ENCODE peak calls at places on chromosomes 7 and 10, in seven cellular contexts. F, I, H, D, E, P and R are unnamed samples.

GRCh38 chr7:47128719-47129118 is 453.2 kb downstream of the TNS3 start:
- DNase-seq in D (no peak), P (no peak), E (no peak), H (no peak), F (no peak), I (no peak), R (peak)

GRCh38 chr10:102813734-102814455 is 23.3 kb downstream of the CYP17A1 start:
- DNase-seq in D (no peak), E (no peak), H (no peak), F (peak), I (no peak), P (peak), R (peak)

GRCh38 chr7:127107601-127108007 is 145.1 kb downstream of the GRM8 start:
- DNase-seq in H (no peak), F (peak), P (peak), D (peak), E (peak), I (no peak), R (peak)

GRCh38 chr7:158778476-158778875 is 50.8 kb downstream of the ESYT2 start:
- DNase-seq in F (no peak), P (no peak), D (peak), H (no peak), I (no peak), E (peak), R (peak)

GRCh38 chr10:14547826-14548225 is 217.1 kb upstream of the FRMD4A start:
- DNase-seq in D (no peak), I (no peak), P (no peak), E (no peak), F (peak), H (no peak), R (no peak)

GRCh38 chr10:24579448-24579847 is 144.2 kb downstream of the ARHGAP21 start:
- DNase-seq in P (no peak), F (no peak), E (no peak), D (no peak), H (no peak), I (no peak), R (no peak)

GRCh38 chr7:45988405-45989057 is 67.5 kb upstream of the IGFBP3 start:
- DNase-seq in E (no peak), D (no peak), F (no peak), H (no peak), P (no peak), I (no peak), R (no peak)

GRCh38 chr7:17991866-17992648 is 35.6 kb downstream of the PRPS1L1 start:
- DNase-seq in F (no peak), P (no peak), E (no peak), I (no peak), D (peak), H (no peak), R (no peak)

GRCh38 chr7:121020652-121021051 is 32.1 kb downstream of the CPED1 start:
- DNase-seq in H (no peak), D (peak), F (no peak), I (no peak), P (peak), E (no peak), R (peak)

GRCh38 chr10:4984971-4985594 is 18.6 kb downstream of the AKR1C2 start:
- DNase-seq in P (peak), F (no peak), I (no peak), E (no peak), D (peak), H (no peak), R (peak)

GRCh38 chr7:158043461-158044155 is 544.0 kb downstream of the PTPRN2 start:
- DNase-seq in H (no peak), P (no peak), I (no peak), F (no peak), E (no peak), D (no peak), R (no peak)

GRCh38 chr10:90862908-90863514 is 5.2 kb upstream of the HTR7 start:
- DNase-seq in P (peak), I (no peak), D (peak), E (no peak), H (no peak), F (no peak), R (peak)

GRCh38 chr7:29565634-29565981 is 2.0 kb downstream of the PRR15 start:
- DNase-seq in P (no peak), H (no peak), I (no peak), E (no peak), D (peak), F (no peak), R (no peak)

GRCh38 chr7:128103498-128104108 is 72.4 kb upstream of the LRRC4 start:
- DNase-seq in F (no peak), I (no peak), D (peak), H (no peak), E (no peak), P (peak), R (peak)

GRCh38 chr7:95630702-95631458 is 34.6 kb upstream of the PDK4 start:
- DNase-seq in E (no peak), P (peak), I (no peak), D (no peak), H (no peak), F (no peak), R (peak)

GRCh38 chr7:129385598-129385997 is 48.6 kb upstream of the STRIP2 start:
- DNase-seq in E (no peak), P (no peak), I (no peak), F (no peak), H (no peak), D (no peak), R (no peak)

GRCh38 chr10:27695704-27696103 is 49.9 kb downstream of the MKX start:
- DNase-seq in E (no peak), I (no peak), F (no peak), P (no peak), D (no peak), H (no peak), R (peak)

GRCh38 chr7:97401398-97401797 is 283.9 kb downstream of the SDHAF3 start:
- DNase-seq in I (no peak), H (no peak), P (peak), F (no peak), D (no peak), E (no peak), R (no peak)

DNA sequence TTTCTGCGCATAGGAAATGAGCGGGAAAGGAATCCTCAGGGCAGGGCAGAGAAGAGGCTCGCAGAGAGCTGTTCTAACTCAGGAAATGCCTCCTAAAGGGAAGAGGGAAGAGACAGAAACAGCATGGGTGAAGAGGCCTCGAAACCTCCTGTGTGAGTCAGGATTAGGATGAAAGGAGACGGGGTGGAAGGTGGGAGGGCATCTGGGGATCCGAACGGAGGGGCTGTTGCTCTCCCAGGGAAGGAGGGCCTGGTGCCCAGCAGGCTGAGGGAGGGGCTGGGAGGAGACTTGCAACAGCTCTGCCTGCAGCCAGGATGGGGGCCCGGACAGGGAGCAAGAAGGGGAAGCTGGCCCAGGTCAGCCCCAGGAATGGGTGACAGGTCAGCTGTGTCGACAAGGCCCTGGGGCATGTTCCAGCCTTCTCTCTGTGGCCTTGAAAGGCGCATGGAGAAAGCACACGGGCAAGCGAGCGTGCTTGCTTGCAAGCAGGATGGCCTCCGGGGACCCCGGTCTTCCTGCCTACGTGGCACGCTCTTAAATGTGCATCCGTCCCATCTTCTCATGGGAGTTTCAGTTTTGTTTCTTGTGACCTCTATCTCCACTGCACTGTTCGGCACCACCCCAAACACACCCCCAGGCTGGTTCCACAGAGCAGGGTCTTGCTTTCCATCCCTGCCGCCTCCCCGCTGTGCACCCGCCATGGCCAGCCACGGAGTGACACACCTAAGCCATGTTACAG is 63.5 kb downstream of the HIPK2 start:
- DNase-seq in P (no peak), D (no peak), I (no peak), E (no peak), F (no peak), H (no peak), R (no peak)
- H3K4me3 ChIP-seq in P (no peak), D (no peak), I (no peak), E (no peak), F (no peak), H (no peak), R (no peak)

GRCh38 chr7:143372070-143372469 is 9.1 kb upstream of the ZYX start:
- DNase-seq in I (no peak), F (no peak), P (peak), H (no peak), E (no peak), D (peak), R (no peak)
- TF ChIP-seq CTCF in I (no peak), F (peak), P (no peak), H (no peak), E (no peak), D (no peak), R (no peak)

GRCh38 chr10:69278446-69278963 is at the start of gene HK1:
- DNase-seq in F (no peak), I (no peak), D (no peak), P (peak), E (no peak), H (no peak), R (peak)
- H3K4me3 ChIP-seq in F (no peak), I (no peak), D (no peak), P (no peak), E (no peak), H (no peak), R (no peak)

GRCh38 chr7:143005632-143006260 is 21.2 kb downstream of the OR9A2 start:
- DNase-seq in D (no peak), F (no peak), H (no peak), E (no peak), I (no peak), P (no peak), R (no peak)

GRCh38 chr7:143002856-143003255 is 24.1 kb downstream of the OR9A2 start:
- DNase-seq in I (no peak), F (no peak), H (no peak), E (no peak), P (no peak), D (no peak), R (no peak)

GRCh38 chr7:143002106-143002505 is 24.8 kb downstream of the OR9A2 start:
- DNase-seq in P (peak), F (no peak), H (no peak), E (no peak), I (no peak), D (peak), R (no peak)

GRCh38 chr7:143000648-143001047 is 26.3 kb downstream of the OR9A2 start:
- DNase-seq in E (no peak), I (no peak), P (no peak), F (no peak), D (no peak), H (no peak), R (no peak)

GRCh38 chr7:143003393-143004051 is 23.4 kb downstream of the OR9A2 start:
- DNase-seq in D (peak), H (no peak), I (no peak), F (peak), E (peak), P (peak), R (peak)
- TF ChIP-seq CTCF in D (peak), H (peak), I (peak), F (peak), E (peak), P (peak), R (peak)

GRCh38 chr7:43119371-43120069 is 7.1 kb downstream of the HECW1 start:
- DNase-seq in I (no peak), F (no peak), P (peak), H (no peak), E (peak), D (peak), R (peak)
- H3K4me3 ChIP-seq in I (no peak), F (no peak), P (no peak), H (no peak), E (no peak), D (no peak), R (peak)

DNA sequence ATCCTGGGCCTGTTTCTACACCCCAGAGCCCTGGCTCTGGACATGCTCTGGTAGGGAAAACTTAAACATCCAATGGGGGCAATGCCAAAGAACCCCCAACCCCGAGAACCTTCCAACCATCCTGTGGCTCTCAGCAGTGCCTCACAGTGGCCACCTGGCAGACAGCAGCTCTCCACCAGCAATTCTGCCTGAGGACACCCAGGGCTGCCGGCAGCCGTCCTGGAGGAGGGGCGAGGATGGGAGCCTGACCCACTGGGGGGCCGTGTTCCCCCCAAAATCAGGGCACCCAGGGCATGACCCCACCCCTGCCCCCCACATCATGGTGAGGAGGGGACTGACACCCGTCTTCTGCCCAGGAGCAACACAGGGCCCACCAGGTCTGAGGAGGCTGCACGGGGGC is 32.7 kb downstream of the DPYSL4 start:
- DNase-seq in D (no peak), E (no peak), H (no peak), I (no peak), P (no peak), F (no peak), R (no peak)
- TF ChIP-seq CTCF in D (no peak), E (peak), H (no peak), I (no peak), P (peak), F (no peak), R (no peak)

DNA sequence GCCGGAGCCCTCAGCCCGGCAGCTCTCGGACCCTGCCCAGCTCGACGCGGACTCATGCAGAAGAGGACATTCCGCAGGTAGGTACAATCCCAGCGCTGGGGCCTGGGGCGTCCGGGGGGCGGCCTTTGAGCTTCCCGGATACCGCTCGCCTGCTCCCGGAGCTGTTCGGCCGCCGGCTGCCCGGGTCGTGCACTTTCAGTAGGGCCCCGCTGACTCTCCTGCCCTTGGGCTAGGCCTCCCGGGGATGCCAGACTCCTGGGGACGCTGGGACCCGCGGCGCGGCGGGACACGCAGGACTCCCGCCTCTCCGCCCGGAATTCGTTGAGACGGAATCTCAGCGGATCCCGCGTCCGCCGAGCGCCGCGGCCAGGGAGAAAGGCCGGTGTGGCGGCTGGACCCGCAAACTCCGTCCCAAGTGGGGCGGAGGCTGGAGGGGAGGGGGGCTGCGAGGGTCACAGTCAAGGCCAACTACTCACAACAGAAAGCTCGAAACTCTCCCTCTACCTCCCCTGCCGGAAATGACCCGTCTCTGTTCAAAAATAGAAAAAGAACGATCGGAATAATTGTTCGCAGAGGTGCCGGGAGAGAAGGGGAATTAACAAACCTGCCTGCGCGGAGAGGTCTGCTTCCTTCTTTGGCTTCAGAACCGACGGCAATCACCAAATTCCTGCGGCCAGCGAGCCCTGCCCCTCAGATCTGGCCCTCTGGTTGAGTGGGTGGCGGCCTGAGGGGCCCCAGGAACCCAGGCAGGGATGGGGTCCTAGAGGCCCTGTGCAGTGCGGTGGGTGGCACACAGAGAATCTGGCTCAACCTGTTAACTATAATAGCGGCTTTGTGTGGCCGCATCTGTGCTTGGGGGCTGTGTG is 9.2 kb downstream of the TLX1 start:
- DNase-seq in E (no peak), H (no peak), F (no peak), D (no peak), I (peak), P (no peak), R (no peak)
- H3K4me3 ChIP-seq in E (no peak), H (peak), F (no peak), D (no peak), I (no peak), P (no peak), R (no peak)